ENCODE peak calls at places on chromosomes 6 and 20, in seven cellular contexts. Z is heart left ventricle; E is stimulated activated CD8-positive, alpha-beta memory T cell treated with anti-CD3 and anti-CD28 coated beads, Interleukin-4, amount 100 ng/mL, for 1 hour; G is iris pigment epithelial cell; R is CD8-positive, alpha-beta T cell; B is foreskin fibroblast; U is prostate gland. F is an unnamed sample.

GRCh38 chr20:5784735-5785134 is 34.5 kb downstream of the SHLD1 start:
- DNase-seq in Z (no peak), E (no peak), G (no peak), R (no peak), B (no peak), U (peak), F (no peak)

GRCh38 chr6:108002365-108003221 is 44.6 kb upstream of the SEC63 start:
- DNase-seq in Z (no peak), E (no peak), G (peak), R (no peak), B (peak), U (peak), F (no peak)

GRCh38 chr6:90478278-90478677 is 108.6 kb downstream of the MAP3K7 start:
- DNase-seq in Z (no peak), E (no peak), G (no peak), R (no peak), B (no peak), U (no peak), F (no peak)

GRCh38 chr6:158559338-158559894 is 475 bp upstream of the TMEM181 start:
- DNase-seq in Z (no peak), E (no peak), G (no peak), R (no peak), B (no peak), U (no peak), F (no peak)

GRCh38 chr6:159809149-159809548 is 9.1 kb downstream of the PNLDC1 start:
- DNase-seq in Z (no peak), E (no peak), G (no peak), R (no peak), B (no peak), U (no peak), F (no peak)

GRCh38 chr6:169867751-169868191 is 116.3 kb downstream of the ERMARD start:
- DNase-seq in Z (no peak), E (no peak), G (no peak), R (peak), B (no peak), U (no peak), F (no peak)

GRCh38 chr6:75209432-75209723 is 3.5 kb upstream of the COL12A1 start:
- DNase-seq in Z (no peak), E (no peak), G (no peak), R (no peak), B (no peak), U (no peak), F (no peak)

GRCh38 chr6:161378115-161378514 is 104.3 kb upstream of the AGPAT4 start:
- DNase-seq in Z (no peak), E (no peak), G (no peak), R (no peak), B (no peak), U (no peak), F (no peak)

GRCh38 chr6:30685157-30685976 is 1.1 kb downstream of the PPP1R18 start:
- DNase-seq in Z (no peak), E (no peak), G (peak), R (no peak), B (no peak), U (no peak), F (peak)

GRCh38 chr6:30101939-30102700 is 10.8 kb downstream of the TRIM31 start:
- DNase-seq in Z (peak), E (peak), G (peak), R (peak), B (peak), U (peak), F (peak)

GRCh38 chr20:63132715-63133471 is 83.0 kb downstream of the YTHDF1 start:
- DNase-seq in Z (peak), E (no peak), G (no peak), R (no peak), B (no peak), U (no peak), F (no peak)

GRCh38 chr6:46129634-46130505 is at the start of gene ENPP4:
- DNase-seq in Z (peak), E (peak), G (peak), R (peak), B (no peak), U (peak), F (peak)

GRCh38 chr6:41423002-41423401 is 87.6 kb downstream of the NCR2 start:
- DNase-seq in Z (no peak), E (no peak), G (no peak), R (no peak), B (no peak), U (no peak), F (no peak)

GRCh38 chr6:134909701-134910595 is 40.0 kb downstream of the ALDH8A1 start:
- DNase-seq in Z (no peak), E (no peak), G (no peak), R (no peak), B (no peak), U (no peak), F (no peak)

GRCh38 chr6:140018588-140018987 is 644.1 kb upstream of the CITED2 start:
- DNase-seq in Z (no peak), E (no peak), G (no peak), R (no peak), B (no peak), U (no peak), F (no peak)

GRCh38 chr6:134954272-134954990 is 4.5 kb upstream of the ALDH8A1 start:
- DNase-seq in Z (no peak), E (no peak), G (peak), R (no peak), B (no peak), U (no peak), F (no peak)

GRCh38 chr6:7589221-7589620 is 777 bp upstream of the SNRNP48 start:
- DNase-seq in Z (no peak), E (no peak), G (no peak), R (no peak), B (no peak), U (no peak), F (no peak)

GRCh38 chr6:123306334-123306733 is 310.3 kb downstream of the CLVS2 start:
- DNase-seq in Z (no peak), E (no peak), G (no peak), R (no peak), B (no peak), U (no peak), F (no peak)

GRCh38 chr20:3729378-3729777 is 3.1 kb upstream of the HSPA12B start:
- DNase-seq in Z (peak), E (no peak), G (no peak), R (no peak), B (no peak), U (no peak), F (no peak)

GRCh38 chr6:390914-391558 is 516 bp upstream of the IRF4 start:
- DNase-seq in Z (no peak), E (no peak), G (no peak), R (no peak), B (peak), U (no peak), F (peak)

GRCh38 chr6:113490356-113490755 is 366.8 kb upstream of the MARCKS start:
- DNase-seq in Z (no peak), E (no peak), G (no peak), R (no peak), B (no peak), U (peak), F (no peak)

GRCh38 chr6:39599996-39600395 is 125.2 kb downstream of the KIF6 start:
- DNase-seq in Z (no peak), E (no peak), G (no peak), R (no peak), B (no peak), U (no peak), F (no peak)

GRCh38 chr20:40497781-40498691 is 191.0 kb downstream of the MAFB start:
- DNase-seq in Z (peak), E (no peak), G (peak), R (no peak), B (no peak), U (no peak), F (no peak)

GRCh38 chr6:143575440-143575839 is 63.9 kb upstream of the FUCA2 start:
- DNase-seq in Z (no peak), E (no peak), G (peak), R (peak), B (peak), U (peak), F (peak)